ENCODE peak calls at places on chromosomes 5 and 9, in eight cellular contexts. K is SK-N-SH, M is HCT116, O is H1, P is endothelial cell of umbilical vein, C is HepG2, L is K562, U is GM12878. R is an unnamed sample.

GRCh38 chr5:27682600-27682999 is 644.2 kb upstream of the CDH9 start:
- DNase-seq in K (no peak), M (no peak), O (no peak), P (no peak), C (peak), L (no peak), U (no peak), R (no peak)

GRCh38 chr5:53246042-53246836 is 136.7 kb upstream of the MOCS2 start:
- DNase-seq in K (no peak), M (no peak), O (no peak), P (no peak), C (no peak), L (peak), U (no peak), R (no peak)

GRCh38 chr9:17625644-17626388 is 47.0 kb downstream of the SH3GL2 start:
- DNase-seq in K (no peak), M (no peak), O (no peak), P (no peak), C (no peak), L (no peak), U (no peak), R (no peak)

GRCh38 chr9:114461468-114461867 is 43.8 kb downstream of the WHRN start:
- DNase-seq in K (no peak), M (no peak), O (no peak), P (no peak), C (no peak), L (no peak), U (no peak), R (no peak)

GRCh38 chr5:138654281-138654867 is 79.2 kb upstream of the HSPA9 start:
- DNase-seq in K (no peak), M (no peak), O (no peak), P (peak), C (no peak), L (peak), U (peak), R (no peak)

GRCh38 chr9:75149841-75150241 is 61.5 kb downstream of the OSTF1 start:
- DNase-seq in K (no peak), M (no peak), O (no peak), P (no peak), C (no peak), L (no peak), U (no peak), R (no peak)

GRCh38 chr9:4297151-4297794 is 2.6 kb downstream of the GLIS3 start:
- DNase-seq in K (peak), M (peak), O (no peak), P (peak), C (peak), L (peak), U (no peak), R (no peak)

GRCh38 chr9:82972446-82972845 is 90.5 kb downstream of the RASEF start:
- DNase-seq in K (no peak), M (no peak), O (no peak), P (no peak), C (no peak), L (no peak), U (no peak), R (no peak)

GRCh38 chr9:99595796-99596195 is 225.9 kb upstream of the NR4A3 start:
- DNase-seq in K (no peak), M (no peak), O (no peak), P (no peak), C (no peak), L (no peak), U (no peak), R (no peak)

GRCh38 chr5:148864113-148864841 is 37.9 kb downstream of the ADRB2 start:
- DNase-seq in K (no peak), M (no peak), O (no peak), P (peak), C (no peak), L (no peak), U (no peak), R (no peak)

GRCh38 chr9:69773258-69773657 is 13.4 kb upstream of the PTAR1 start:
- DNase-seq in K (no peak), M (no peak), O (no peak), P (no peak), C (no peak), L (no peak), U (no peak), R (no peak)

GRCh38 chr9:5278486-5278885 is 26.0 kb downstream of the RLN2 start:
- DNase-seq in K (no peak), M (no peak), O (no peak), P (no peak), C (no peak), L (no peak), U (peak), R (no peak)

GRCh38 chr9:137302176-137303030 is at the start of gene NRARP:
- DNase-seq in K (peak), M (peak), O (no peak), P (peak), C (no peak), L (peak), U (no peak), R (no peak)

GRCh38 chr9:76638001-76638400 is 126.2 kb upstream of the PCA3 start:
- DNase-seq in K (no peak), M (no peak), O (no peak), P (no peak), C (no peak), L (no peak), U (no peak), R (no peak)

GRCh38 chr5:68505917-68506860 is 290.6 kb downstream of the PIK3R1 start:
- DNase-seq in K (no peak), M (peak), O (no peak), P (no peak), C (peak), L (peak), U (no peak), R (peak)

GRCh38 chr5:121251954-121252353 is 599.7 kb upstream of the FTMT start:
- DNase-seq in K (no peak), M (peak), O (no peak), P (peak), C (peak), L (no peak), U (no peak), R (no peak)

GRCh38 chr5:113025596-113025995 is 49.0 kb downstream of the DCP2 start:
- DNase-seq in K (no peak), M (no peak), O (no peak), P (no peak), C (no peak), L (no peak), U (no peak), R (no peak)

GRCh38 chr5:142388696-142389095 is 63.9 kb upstream of the SPRY4 start:
- DNase-seq in K (no peak), M (no peak), O (no peak), P (no peak), C (peak), L (no peak), U (no peak), R (no peak)

GRCh38 chr9:38126730-38127129 is 57.7 kb upstream of the SHB start:
- DNase-seq in K (no peak), M (no peak), O (no peak), P (no peak), C (no peak), L (no peak), U (no peak), R (no peak)

GRCh38 chr5:82422751-82423181 is 144.6 kb upstream of the RPS23 start:
- DNase-seq in K (no peak), M (no peak), O (no peak), P (peak), C (no peak), L (peak), U (no peak), R (no peak)

GRCh38 chr5:133287500-133287899 is 235.7 kb downstream of the HSPA4 start:
- DNase-seq in K (peak), M (peak), O (no peak), P (peak), C (peak), L (peak), U (no peak), R (no peak)

GRCh38 chr5:150058480-150059126 is 27.8 kb downstream of the CSF1R start:
- DNase-seq in K (peak), M (no peak), O (no peak), P (no peak), C (no peak), L (peak), U (no peak), R (no peak)

GRCh38 chr9:79584655-79584982 is 12.9 kb downstream of the TLE4 start:
- DNase-seq in K (no peak), M (no peak), O (no peak), P (no peak), C (no peak), L (no peak), U (no peak), R (no peak)

GRCh38 chr9:34072868-34073590 is 24.3 kb upstream of the UBAP2 start:
- DNase-seq in K (no peak), M (no peak), O (no peak), P (no peak), C (peak), L (no peak), U (no peak), R (no peak)

GRCh38 chr5:115685480-115685879 is 59.6 kb upstream of the TMED7 start:
- DNase-seq in K (no peak), M (no peak), O (no peak), P (peak), C (no peak), L (no peak), U (no peak), R (no peak)

GRCh38 chr9:87515588-87516221 is 18.0 kb downstream of the DAPK1 start:
- DNase-seq in K (no peak), M (no peak), O (no peak), P (no peak), C (no peak), L (peak), U (no peak), R (no peak)

GRCh38 chr9:75866273-75866871 is 24.1 kb upstream of the PCSK5 start:
- DNase-seq in K (peak), M (peak), O (no peak), P (peak), C (peak), L (peak), U (no peak), R (peak)

GRCh38 chr9:99859395-99859980 is 37.8 kb downstream of the NR4A3 start:
- DNase-seq in K (no peak), M (no peak), O (peak), P (no peak), C (no peak), L (no peak), U (no peak), R (no peak)

GRCh38 chr5:100505984-100506670 is 29.0 kb upstream of the FAM174A start:
- DNase-seq in K (no peak), M (peak), O (no peak), P (peak), C (no peak), L (no peak), U (no peak), R (no peak)

GRCh38 chr5:139267481-139267880 is 26.1 kb upstream of the MATR3 start:
- DNase-seq in K (no peak), M (no peak), O (no peak), P (no peak), C (no peak), L (no peak), U (no peak), R (no peak)

GRCh38 chr9:93950619-93951601 is 4.2 kb downstream of the BARX1 start:
- DNase-seq in K (peak), M (no peak), O (no peak), P (no peak), C (no peak), L (no peak), U (no peak), R (no peak)

GRCh38 chr5:81909677-81910076 is 62.1 kb upstream of the ATG10 start:
- DNase-seq in K (no peak), M (no peak), O (no peak), P (no peak), C (no peak), L (no peak), U (peak), R (no peak)

GRCh38 chr5:10866913-10867312 is 105.9 kb upstream of the DAP start:
- DNase-seq in K (no peak), M (no peak), O (no peak), P (no peak), C (no peak), L (no peak), U (no peak), R (no peak)

GRCh38 chr9:125600194-125600593 is 106.8 kb downstream of the MAPKAP1 start:
- DNase-seq in K (no peak), M (no peak), O (no peak), P (no peak), C (peak), L (no peak), U (no peak), R (no peak)

GRCh38 chr5:83815661-83816060 is 95.0 kb upstream of the HAPLN1 start:
- DNase-seq in K (no peak), M (no peak), O (no peak), P (no peak), C (no peak), L (no peak), U (no peak), R (no peak)

GRCh38 chr5:163379298-163380155 is 57.9 kb upstream of the CCNG1 start:
- DNase-seq in K (no peak), M (peak), O (no peak), P (peak), C (peak), L (peak), U (no peak), R (no peak)

GRCh38 chr5:88833371-88834107 is 49.4 kb downstream of the MEF2C start:
- DNase-seq in K (no peak), M (no peak), O (no peak), P (peak), C (no peak), L (no peak), U (no peak), R (no peak)
- H3K27ac ChIP-seq in K (no peak), M (peak), O (no peak), P (peak), C (no peak), L (no peak), U (peak), R (no peak)

GRCh38 chr9:19456996-19457693 is 48.3 kb downstream of the ACER2 start:
- DNase-seq in K (peak), M (peak), O (peak), P (peak), C (peak), L (peak), U (peak), R (peak)
- H3K9ac ChIP-seq in K (no peak), M (no peak), O (no peak), P (peak), C (no peak), L (peak), U (no peak), R (peak)

DNA sequence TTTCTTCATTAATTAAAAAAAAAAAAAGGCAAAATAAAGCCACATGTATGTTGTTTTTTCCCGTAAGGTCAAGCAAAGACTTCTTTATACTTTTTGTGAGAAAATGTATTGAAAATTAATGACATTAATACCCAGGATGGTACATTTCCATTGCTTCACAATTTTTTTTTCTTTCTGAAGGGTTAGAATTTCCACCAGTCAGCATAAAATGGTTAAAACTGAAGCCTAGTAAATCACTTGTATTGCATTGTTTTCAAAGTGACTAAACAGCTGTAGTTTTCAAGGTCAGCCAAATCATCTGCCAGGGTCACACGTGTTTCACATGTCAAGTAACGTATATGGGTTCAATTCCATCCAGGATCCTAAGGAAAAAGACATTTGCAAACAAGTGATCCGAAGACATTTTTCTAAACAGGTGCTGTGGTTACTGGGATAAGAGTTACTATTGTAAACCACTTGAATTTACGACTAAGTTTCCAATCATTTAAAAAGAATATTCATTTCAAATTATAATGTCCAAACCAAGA is 574.2 kb downstream of the RAB3C start:
- DNase-seq in K (no peak), M (no peak), O (no peak), P (no peak), C (no peak), L (no peak), U (no peak), R (no peak)
- TF ChIP-seq POLR2AphosphoS5 in K (no peak), M (no peak), O (no peak), P (no peak), C (no peak), L (no peak), U (no peak), R (no peak)

DNA sequence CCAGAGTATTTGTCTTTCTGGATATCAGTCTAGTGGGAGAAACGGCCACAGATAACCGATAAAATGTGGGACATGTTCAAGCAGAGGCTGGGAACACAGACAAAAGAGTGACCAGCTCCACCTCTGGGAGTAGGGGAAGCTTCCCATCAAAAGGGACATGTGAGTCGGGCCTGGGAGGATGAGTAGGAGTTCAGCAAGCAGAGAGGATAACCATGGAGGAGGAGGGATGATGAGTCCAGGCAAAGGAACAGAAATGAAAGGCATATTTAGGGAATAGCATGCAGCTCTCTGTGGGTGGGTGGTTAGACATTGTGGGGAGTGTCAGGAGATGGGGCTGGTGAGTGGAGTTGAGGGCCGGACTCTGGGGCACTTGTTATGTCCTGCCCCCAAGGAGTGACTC is 61.5 kb downstream of the ERGIC1 start:
- DNase-seq in K (no peak), M (no peak), O (no peak), P (no peak), C (no peak), L (no peak), U (no peak), R (no peak)
- H3K27ac ChIP-seq in K (peak), M (no peak), O (no peak), P (no peak), C (no peak), L (no peak), U (no peak), R (no peak)

DNA sequence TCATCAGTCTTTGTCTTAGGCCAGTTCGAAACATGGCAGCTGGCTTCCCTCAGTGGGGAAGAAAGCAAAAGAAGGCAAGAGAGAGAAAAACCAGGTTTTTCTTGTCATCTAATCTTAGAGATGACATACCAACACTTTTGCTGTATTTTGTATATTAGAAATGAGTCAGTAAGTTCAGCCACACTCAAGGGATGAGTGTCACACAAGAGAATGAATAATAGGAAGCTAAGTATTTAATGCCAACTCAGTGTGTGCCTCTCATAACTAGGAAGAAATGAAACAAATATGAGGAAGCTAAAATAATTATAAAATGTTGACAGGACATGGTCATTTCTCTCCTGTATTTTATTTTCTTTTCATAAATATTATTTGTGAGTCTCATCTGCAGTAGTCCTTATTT is 65.3 kb downstream of the CDH12 start:
- DNase-seq in K (no peak), M (no peak), O (no peak), P (no peak), C (no peak), L (no peak), U (no peak), R (no peak)
- H3K9ac ChIP-seq in K (no peak), M (no peak), O (no peak), P (no peak), C (no peak), L (no peak), U (no peak), R (no peak)

DNA sequence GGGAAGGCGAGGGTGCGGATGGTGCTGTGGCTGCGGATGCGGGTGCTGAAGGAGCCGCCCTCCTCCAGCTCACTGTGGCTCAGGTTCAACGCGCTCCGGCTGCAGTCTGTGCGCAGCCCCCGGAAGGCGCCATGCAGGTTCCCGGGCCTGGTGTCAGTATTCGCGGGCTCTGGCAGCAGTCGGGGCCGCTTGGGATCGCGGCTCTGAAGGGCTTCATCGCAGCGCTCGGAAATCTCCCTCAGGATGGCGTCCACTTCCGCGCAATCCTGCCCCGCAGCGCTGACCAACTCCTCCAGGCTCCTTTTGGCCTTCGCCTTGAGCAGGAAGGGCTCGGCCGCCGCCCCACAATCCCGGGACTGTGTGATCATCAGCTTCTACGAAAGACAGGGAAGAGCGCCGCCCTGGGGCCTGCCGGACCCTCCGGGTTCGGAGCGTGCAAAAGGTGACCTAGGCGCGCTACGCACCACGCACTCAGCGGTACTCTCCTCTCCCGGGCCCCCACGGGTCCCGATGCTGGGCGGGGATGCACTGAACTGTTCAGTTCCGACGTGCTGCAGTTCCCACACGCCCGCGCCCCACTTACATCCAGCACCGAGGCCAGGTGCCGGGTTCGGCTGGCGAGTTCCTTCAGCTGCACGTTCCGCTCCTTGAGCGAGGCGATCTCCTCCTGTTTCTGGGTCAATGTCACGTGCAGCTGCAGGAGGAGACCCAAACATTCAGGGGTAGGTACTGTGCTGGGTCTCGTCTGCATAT is 6.5 kb downstream of the MCIDAS start:
- DNase-seq in K (peak), M (no peak), O (no peak), P (no peak), C (no peak), L (no peak), U (no peak), R (no peak)
- TF ChIP-seq POLR2AphosphoS5 in K (no peak), M (no peak), O (no peak), P (no peak), C (no peak), L (no peak), U (no peak), R (no peak)

GRCh38 chr9:131160416-131161112 is 35.2 kb downstream of the NUP214 start:
- DNase-seq in K (no peak), M (no peak), O (no peak), P (no peak), C (no peak), L (peak), U (no peak), R (no peak)
- H3K27ac ChIP-seq in K (no peak), M (no peak), O (no peak), P (no peak), C (no peak), L (no peak), U (no peak), R (no peak)

GRCh38 chr9:120569556-120569955 is 10.4 kb downstream of the CDK5RAP2 start:
- DNase-seq in K (no peak), M (no peak), O (no peak), P (no peak), C (no peak), L (no peak), U (no peak), R (no peak)

GRCh38 chr9:120568816-120569215 is 11.2 kb downstream of the CDK5RAP2 start:
- DNase-seq in K (no peak), M (no peak), O (no peak), P (no peak), C (no peak), L (no peak), U (no peak), R (no peak)

GRCh38 chr9:120564589-120564988 is 15.4 kb downstream of the CDK5RAP2 start:
- DNase-seq in K (no peak), M (no peak), O (no peak), P (no peak), C (no peak), L (no peak), U (no peak), R (no peak)

GRCh38 chr9:120570296-120570695 is 9.7 kb downstream of the CDK5RAP2 start:
- DNase-seq in K (no peak), M (no peak), O (no peak), P (no peak), C (no peak), L (no peak), U (no peak), R (no peak)

DNA sequence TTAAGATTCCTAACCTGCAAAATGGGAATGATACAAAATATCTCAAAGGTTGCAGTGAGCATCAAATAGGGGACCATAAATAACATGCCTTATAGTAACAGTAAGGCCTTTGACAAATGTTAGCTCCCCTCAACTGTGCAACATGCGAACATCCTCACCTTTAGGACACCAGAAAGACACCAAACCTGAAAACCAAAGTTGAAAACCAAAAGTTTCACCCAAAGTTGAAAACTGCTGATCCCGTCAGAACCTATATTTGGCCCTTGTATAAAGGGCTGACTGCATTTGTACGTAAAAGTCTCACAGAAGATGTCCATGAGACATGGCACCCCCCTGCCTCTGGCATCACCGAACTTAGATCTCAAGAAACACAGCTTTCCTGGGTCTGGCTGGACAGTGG is 12.1 kb downstream of the CDK5RAP2 start:
- DNase-seq in K (no peak), M (no peak), O (no peak), P (no peak), C (no peak), L (no peak), U (no peak), R (no peak)
- H3K9ac ChIP-seq in K (no peak), M (no peak), O (no peak), P (no peak), C (no peak), L (no peak), U (no peak), R (no peak)

R was measured in SK-N-MC.